ENCODE peak calls at places on chromosomes 3 and 15, in six cellular contexts. One of them, this sample, is unnamed.

GRCh38 chr3:126438186-126438585 is 37.5 kb downstream of the ZXDC start:
- DNase-seq in fibroblast of pulmonary artery: no peak
- DNase-seq in right atrium auricular region: peak
- DNase-seq in astrocyte: no peak
- DNase-seq in NB4: no peak
- DNase-seq in spleen: peak
- DNase-seq in this sample: no peak

GRCh38 chr3:180018588-180018987 is 18.1 kb downstream of the PEX5L start:
- DNase-seq in spleen: no peak
- DNase-seq in NB4: no peak
- DNase-seq in fibroblast of pulmonary artery: no peak
- DNase-seq in right atrium auricular region: no peak
- DNase-seq in astrocyte: no peak
- DNase-seq in this sample: no peak

GRCh38 chr3:65785065-65785645 is 253.6 kb downstream of the MAGI1 start:
- DNase-seq in fibroblast of pulmonary artery: peak
- DNase-seq in spleen: no peak
- DNase-seq in astrocyte: peak
- DNase-seq in right atrium auricular region: no peak
- DNase-seq in NB4: peak
- DNase-seq in this sample: peak

GRCh38 chr3:121748638-121749275 is 784 bp downstream of the GOLGB1 start:
- DNase-seq in right atrium auricular region: peak
- DNase-seq in NB4: peak
- DNase-seq in fibroblast of pulmonary artery: peak
- DNase-seq in astrocyte: no peak
- DNase-seq in spleen: no peak
- DNase-seq in this sample: peak

GRCh38 chr3:144287001-144287400 is 315.4 kb downstream of the DIPK2A start:
- DNase-seq in fibroblast of pulmonary artery: no peak
- DNase-seq in right atrium auricular region: no peak
- DNase-seq in astrocyte: no peak
- DNase-seq in spleen: no peak
- DNase-seq in NB4: no peak
- DNase-seq in this sample: no peak

GRCh38 chr3:54882114-54882833 is 45.6 kb downstream of the LRTM1 start:
- DNase-seq in fibroblast of pulmonary artery: peak
- DNase-seq in spleen: no peak
- DNase-seq in astrocyte: peak
- DNase-seq in NB4: no peak
- DNase-seq in right atrium auricular region: no peak
- DNase-seq in this sample: no peak

GRCh38 chr3:30655187-30655812 is 48.9 kb downstream of the TGFBR2 start:
- DNase-seq in fibroblast of pulmonary artery: peak
- DNase-seq in right atrium auricular region: no peak
- DNase-seq in NB4: peak
- DNase-seq in astrocyte: peak
- DNase-seq in spleen: no peak
- DNase-seq in this sample: no peak

GRCh38 chr15:101698314-101698713 is 26.0 kb downstream of the TARS3 start:
- DNase-seq in NB4: no peak
- DNase-seq in right atrium auricular region: no peak
- DNase-seq in fibroblast of pulmonary artery: no peak
- DNase-seq in astrocyte: no peak
- DNase-seq in spleen: no peak
- DNase-seq in this sample: no peak

GRCh38 chr15:31024979-31025378 is 33.6 kb upstream of the MTMR10 start:
- DNase-seq in spleen: no peak
- DNase-seq in astrocyte: peak
- DNase-seq in NB4: no peak
- DNase-seq in fibroblast of pulmonary artery: peak
- DNase-seq in right atrium auricular region: no peak
- DNase-seq in this sample: no peak

GRCh38 chr15:39625856-39626255 is 45.0 kb downstream of the THBS1 start:
- DNase-seq in NB4: no peak
- DNase-seq in spleen: no peak
- DNase-seq in right atrium auricular region: no peak
- DNase-seq in astrocyte: peak
- DNase-seq in fibroblast of pulmonary artery: peak
- DNase-seq in this sample: no peak

GRCh38 chr3:133938770-133939495 is 43.3 kb upstream of the RAB6B start:
- DNase-seq in right atrium auricular region: no peak
- DNase-seq in astrocyte: no peak
- DNase-seq in fibroblast of pulmonary artery: peak
- DNase-seq in spleen: peak
- DNase-seq in NB4: peak
- DNase-seq in this sample: peak

GRCh38 chr3:127483902-127484591 is 106.5 kb downstream of the TPRA1 start:
- DNase-seq in astrocyte: no peak
- DNase-seq in fibroblast of pulmonary artery: no peak
- DNase-seq in spleen: peak
- DNase-seq in NB4: peak
- DNase-seq in right atrium auricular region: no peak
- DNase-seq in this sample: no peak

GRCh38 chr3:152960684-152961083 is 125.8 kb downstream of the P2RY1 start:
- DNase-seq in spleen: no peak
- DNase-seq in NB4: no peak
- DNase-seq in fibroblast of pulmonary artery: no peak
- DNase-seq in right atrium auricular region: no peak
- DNase-seq in astrocyte: no peak
- DNase-seq in this sample: no peak

GRCh38 chr3:56154297-56154696 is 314.0 kb downstream of the ERC2 start:
- DNase-seq in astrocyte: no peak
- DNase-seq in spleen: no peak
- DNase-seq in NB4: peak
- DNase-seq in fibroblast of pulmonary artery: no peak
- DNase-seq in right atrium auricular region: no peak
- DNase-seq in this sample: no peak

GRCh38 chr3:172760406-172760805 is 9.9 kb downstream of the ECT2 start:
- DNase-seq in astrocyte: peak
- DNase-seq in fibroblast of pulmonary artery: peak
- DNase-seq in right atrium auricular region: no peak
- DNase-seq in NB4: no peak
- DNase-seq in spleen: no peak
- DNase-seq in this sample: no peak

GRCh38 chr3:79184226-79184625 is 583.6 kb downstream of the ROBO1 start:
- DNase-seq in fibroblast of pulmonary artery: no peak
- DNase-seq in astrocyte: no peak
- DNase-seq in spleen: no peak
- DNase-seq in right atrium auricular region: no peak
- DNase-seq in NB4: no peak
- DNase-seq in this sample: no peak

GRCh38 chr3:64080839-64081630 is 57.7 kb upstream of the PSMD6 start:
- DNase-seq in NB4: no peak
- DNase-seq in spleen: no peak
- DNase-seq in right atrium auricular region: no peak
- DNase-seq in fibroblast of pulmonary artery: no peak
- DNase-seq in astrocyte: no peak
- DNase-seq in this sample: no peak

DNA sequence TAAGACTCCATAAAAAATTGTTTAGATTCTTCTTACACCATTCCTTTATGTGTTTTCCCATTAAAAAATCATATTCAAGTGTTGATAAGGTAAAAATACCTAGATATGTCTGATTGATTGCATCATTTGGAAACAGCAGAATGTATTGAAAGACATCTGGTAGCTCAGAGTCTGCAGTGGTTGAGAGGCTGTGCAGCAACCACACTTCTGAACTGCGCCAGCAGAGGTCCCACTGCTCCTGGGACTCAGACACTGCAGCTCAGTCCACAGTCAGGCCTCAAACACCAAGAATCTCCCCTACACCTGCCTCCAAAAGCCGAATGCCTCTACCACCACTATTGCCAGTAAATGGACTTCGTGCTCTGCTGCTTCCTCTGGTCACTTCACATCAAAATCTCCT is 176.9 kb upstream of the LMCD1 start:
- DNase-seq in spleen: peak
- DNase-seq in NB4: peak
- DNase-seq in right atrium auricular region: no peak
- DNase-seq in astrocyte: peak
- DNase-seq in fibroblast of pulmonary artery: peak
- DNase-seq in this sample: peak
- TF ChIP-seq CTCF in spleen: peak
- TF ChIP-seq CTCF in NB4: peak
- TF ChIP-seq CTCF in right atrium auricular region: no peak
- TF ChIP-seq CTCF in astrocyte: peak
- TF ChIP-seq CTCF in fibroblast of pulmonary artery: peak
- TF ChIP-seq CTCF in this sample: no peak

GRCh38 chr15:52113708-52114107 is 1.1 kb upstream of the BCL2L10 start:
- DNase-seq in right atrium auricular region: peak
- DNase-seq in astrocyte: no peak
- DNase-seq in spleen: no peak
- DNase-seq in NB4: no peak
- DNase-seq in fibroblast of pulmonary artery: no peak
- DNase-seq in this sample: no peak
- TF ChIP-seq CTCF in right atrium auricular region: no peak
- TF ChIP-seq CTCF in astrocyte: no peak
- TF ChIP-seq CTCF in spleen: no peak
- TF ChIP-seq CTCF in NB4: no peak
- TF ChIP-seq CTCF in fibroblast of pulmonary artery: no peak
- TF ChIP-seq CTCF in this sample: no peak

GRCh38 chr3:139020868-139021234 is at the start of gene PRR23B:
- DNase-seq in spleen: no peak
- DNase-seq in fibroblast of pulmonary artery: no peak
- DNase-seq in NB4: peak
- DNase-seq in astrocyte: no peak
- DNase-seq in right atrium auricular region: no peak
- DNase-seq in this sample: no peak
- TF ChIP-seq CTCF in spleen: no peak
- TF ChIP-seq CTCF in fibroblast of pulmonary artery: peak
- TF ChIP-seq CTCF in NB4: peak
- TF ChIP-seq CTCF in astrocyte: no peak
- TF ChIP-seq CTCF in right atrium auricular region: no peak
- TF ChIP-seq CTCF in this sample: no peak

GRCh38 chr3:190877925-190878324 is 15.4 kb upstream of the GMNC start:
- DNase-seq in NB4: peak
- DNase-seq in astrocyte: no peak
- DNase-seq in fibroblast of pulmonary artery: no peak
- DNase-seq in spleen: no peak
- DNase-seq in right atrium auricular region: no peak
- DNase-seq in this sample: no peak
- TF ChIP-seq CTCF in NB4: peak
- TF ChIP-seq CTCF in astrocyte: no peak
- TF ChIP-seq CTCF in fibroblast of pulmonary artery: peak
- TF ChIP-seq CTCF in spleen: no peak
- TF ChIP-seq CTCF in right atrium auricular region: no peak
- TF ChIP-seq CTCF in this sample: peak

GRCh38 chr3:197165890-197166289 is 132.5 kb downstream of the DLG1 start:
- DNase-seq in right atrium auricular region: no peak
- DNase-seq in spleen: no peak
- DNase-seq in NB4: no peak
- DNase-seq in astrocyte: no peak
- DNase-seq in fibroblast of pulmonary artery: no peak
- DNase-seq in this sample: no peak
- TF ChIP-seq CTCF in right atrium auricular region: no peak
- TF ChIP-seq CTCF in spleen: no peak
- TF ChIP-seq CTCF in NB4: no peak
- TF ChIP-seq CTCF in astrocyte: no peak
- TF ChIP-seq CTCF in fibroblast of pulmonary artery: no peak
- TF ChIP-seq CTCF in this sample: no peak

GRCh38 chr15:69059170-69059943 is 44.9 kb downstream of the NOX5 start:
- DNase-seq in spleen: peak
- DNase-seq in NB4: peak
- DNase-seq in fibroblast of pulmonary artery: peak
- DNase-seq in astrocyte: peak
- DNase-seq in right atrium auricular region: peak
- DNase-seq in this sample: peak
- TF ChIP-seq CTCF in spleen: peak
- TF ChIP-seq CTCF in NB4: peak
- TF ChIP-seq CTCF in fibroblast of pulmonary artery: peak
- TF ChIP-seq CTCF in astrocyte: peak
- TF ChIP-seq CTCF in right atrium auricular region: peak
- TF ChIP-seq CTCF in this sample: peak

GRCh38 chr3:192915306-192915705 is 2.4 kb downstream of the MB21D2 start:
- DNase-seq in right atrium auricular region: no peak
- DNase-seq in NB4: peak
- DNase-seq in fibroblast of pulmonary artery: peak
- DNase-seq in astrocyte: peak
- DNase-seq in spleen: no peak
- DNase-seq in this sample: peak
- TF ChIP-seq CTCF in right atrium auricular region: no peak
- TF ChIP-seq CTCF in NB4: no peak
- TF ChIP-seq CTCF in fibroblast of pulmonary artery: peak
- TF ChIP-seq CTCF in astrocyte: peak
- TF ChIP-seq CTCF in spleen: no peak
- TF ChIP-seq CTCF in this sample: no peak

DNA sequence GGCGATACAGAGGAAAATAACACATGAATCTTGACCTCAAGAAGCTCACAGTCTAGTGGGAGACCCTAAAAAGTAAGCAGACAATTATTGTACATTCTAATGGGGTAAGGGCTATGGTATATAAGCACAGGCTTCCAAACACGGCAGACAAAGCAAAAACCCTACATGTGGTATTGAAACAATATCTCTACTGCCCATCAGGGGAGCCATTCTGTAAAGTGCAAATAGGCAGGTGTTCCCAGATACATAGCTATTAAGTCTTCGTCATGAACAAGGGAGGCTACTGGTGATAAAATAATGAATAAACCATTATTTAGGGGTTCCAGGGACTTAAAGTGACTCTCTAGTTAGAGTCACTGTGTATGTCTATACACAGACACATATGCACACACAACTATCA is 38.6 kb upstream of the ASB14 start:
- DNase-seq in fibroblast of pulmonary artery: no peak
- DNase-seq in spleen: no peak
- DNase-seq in right atrium auricular region: no peak
- DNase-seq in astrocyte: no peak
- DNase-seq in NB4: no peak
- DNase-seq in this sample: no peak
- TF ChIP-seq CTCF in fibroblast of pulmonary artery: no peak
- TF ChIP-seq CTCF in spleen: no peak
- TF ChIP-seq CTCF in right atrium auricular region: no peak
- TF ChIP-seq CTCF in astrocyte: no peak
- TF ChIP-seq CTCF in NB4: no peak
- TF ChIP-seq CTCF in this sample: no peak

DNA sequence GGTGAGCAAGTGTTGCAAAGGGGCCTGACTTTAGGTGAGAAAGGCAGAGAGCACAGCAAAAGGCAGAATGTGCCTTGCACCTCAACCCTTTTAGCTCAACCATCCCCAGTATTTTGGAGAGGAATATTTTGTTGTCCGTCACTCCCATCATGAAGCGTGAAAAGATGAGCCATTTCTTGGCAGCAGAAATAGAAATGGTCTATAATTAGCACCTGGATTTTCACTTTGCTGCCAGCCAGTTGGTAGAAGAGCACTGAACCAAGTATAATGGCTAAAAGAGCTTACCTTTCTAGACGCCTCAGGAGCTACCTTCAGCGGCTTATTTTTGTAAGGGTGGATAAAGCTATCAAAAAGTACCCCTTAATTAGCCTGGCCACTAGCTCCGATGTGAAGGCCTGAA is 406.7 kb downstream of the OCA2 start:
- DNase-seq in astrocyte: no peak
- DNase-seq in NB4: no peak
- DNase-seq in fibroblast of pulmonary artery: no peak
- DNase-seq in right atrium auricular region: no peak
- DNase-seq in spleen: no peak
- DNase-seq in this sample: no peak
- TF ChIP-seq CTCF in astrocyte: no peak
- TF ChIP-seq CTCF in NB4: no peak
- TF ChIP-seq CTCF in fibroblast of pulmonary artery: no peak
- TF ChIP-seq CTCF in right atrium auricular region: no peak
- TF ChIP-seq CTCF in spleen: no peak
- TF ChIP-seq CTCF in this sample: no peak